ENCODE peak calls at places on chromosomes 16 and 17, in four cellular contexts. B is Karpas-422; J is CD8-positive, alpha-beta memory T cell; C is IMR-90. I is an unnamed sample.

GRCh38 chr16:22844426-22844825 is 30.5 kb downstream of the HS3ST2 start:
- DNase-seq in J (no peak), B (peak; percentile 46), C (no peak), I (no peak)

GRCh38 chr16:30760577-30761426 is 1.1 kb downstream of the CFAP119 start:
- DNase-seq in C (no peak), B (peak; percentile 61), J (no peak), I (no peak)

GRCh38 chr16:29231231-29231630 is 175.3 kb downstream of the NPIPB11 start:
- DNase-seq in C (peak; percentile 28), B (no peak), J (no peak), I (no peak)

GRCh38 chr16:74726056-74726455 is 25.4 kb upstream of the MLKL start:
- DNase-seq in C (no peak), J (no peak), B (no peak), I (no peak)

GRCh38 chr16:85463228-85463611 is 149.9 kb upstream of the GSE1 start:
- DNase-seq in C (no peak), J (no peak), B (no peak), I (no peak)

GRCh38 chr17:43778337-43779144 is at the start of gene DUSP3:
- DNase-seq in C (peak; percentile 91), J (peak; percentile 79), B (peak; percentile 86), I (peak; percentile 73)

GRCh38 chr17:40062347-40063033 is at the start of gene THRA:
- DNase-seq in J (peak; percentile 74), B (peak; percentile 81), C (peak; percentile 23), I (peak; percentile 76)

GRCh38 chr17:52532373-52532772 is 373.9 kb upstream of the CA10 start:
- DNase-seq in C (no peak), J (no peak), B (no peak), I (no peak)

GRCh38 chr16:4353675-4354074 is 2.6 kb upstream of the PAM16 start:
- DNase-seq in C (no peak), J (no peak), B (no peak), I (no peak)

GRCh38 chr17:14061666-14062560 is 7.4 kb upstream of the COX10 start:
- DNase-seq in J (no peak), C (peak; percentile 84), B (no peak), I (no peak)

GRCh38 chr17:1485311-1485747 is 7.2 kb downstream of the MYO1C start:
- DNase-seq in B (peak; percentile 72), C (no peak), J (no peak), I (peak; percentile 27)

GRCh38 chr17:40818733-40819527 is 3.5 kb downstream of the KRT10 start:
- DNase-seq in C (peak; percentile 73), J (peak; percentile 81), B (peak; percentile 93), I (peak; percentile 79)

GRCh38 chr17:76841776-76842405 is 26.3 kb upstream of the MGAT5B start:
- DNase-seq in C (no peak), B (no peak), J (no peak), I (no peak)

GRCh38 chr16:30567991-30568638 is 3.4 kb downstream of the ZNF688 start:
- DNase-seq in C (peak; percentile 74), J (peak; percentile 72), B (no peak), I (no peak)

GRCh38 chr16:21104124-21104860 is 46.4 kb downstream of the DNAH3 start:
- DNase-seq in C (peak; percentile 68), J (no peak), B (no peak), I (no peak)
- H3K9me3 ChIP-seq in C (no peaks in the 10 kb centered on the region), J (no peaks in the 10 kb centered on the region), B (no peaks in the 10 kb centered on the region), I (no peaks in the 10 kb centered on the region)

GRCh38 chr17:26809033-26809432 is 484.9 kb upstream of the WSB1 start:
- DNase-seq in J (no peak), B (no peak), C (peak; percentile 43), I (no peak)

GRCh38 chr17:26807024-26807423 is 486.9 kb upstream of the WSB1 start:
- DNase-seq in J (no peak), B (no peak), C (no peak), I (no peak)
- H3K9me3 ChIP-seq in J (peaks cover 29% of the 10 kb centered on the region), B (peaks cover 66% of the 10 kb centered on the region), C (peaks cover 2% of the 10 kb centered on the region), I (no peaks in the 10 kb centered on the region)

GRCh38 chr16:79571065-79571697 is 29.4 kb downstream of the MAF start:
- DNase-seq in B (peak; percentile 45), J (no peak), C (no peak), I (no peak)
- H3K9me3 ChIP-seq in B (no peaks in the 10 kb centered on the region), J (no peaks in the 10 kb centered on the region), C (peaks cover 7% of the 10 kb centered on the region), I (no peaks in the 10 kb centered on the region)

DNA sequence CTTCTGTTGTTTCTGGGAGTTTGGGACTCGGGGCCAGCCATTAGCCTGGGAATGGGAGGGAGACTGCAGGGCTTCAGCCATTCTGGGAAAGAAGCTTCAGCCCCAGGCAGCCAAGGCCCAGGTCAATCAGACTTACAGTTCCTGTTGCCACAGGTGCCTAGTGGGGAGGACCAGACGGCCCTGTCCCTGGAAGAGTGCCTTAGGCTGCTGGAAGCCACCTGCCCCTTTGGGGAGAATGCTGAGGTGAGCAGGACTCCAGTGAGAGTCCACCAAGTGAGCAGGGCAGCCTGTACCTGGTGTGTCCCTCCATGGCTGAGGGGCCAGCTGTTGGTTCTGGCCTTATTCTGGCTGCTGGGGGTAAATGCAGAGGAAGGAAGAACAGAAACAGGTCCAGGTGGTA is 8.7 kb downstream of the NFE2L1 start:
- DNase-seq in J (no peak), B (no peak), C (no peak), I (no peak)
- H3K9me3 ChIP-seq in J (no peaks in the 10 kb centered on the region), B (no peaks in the 10 kb centered on the region), C (no peaks in the 10 kb centered on the region), I (no peaks in the 10 kb centered on the region)

GRCh38 chr17:27081002-27081638 is 212.8 kb upstream of the WSB1 start:
- DNase-seq in B (no peak), C (no peak), J (no peak), I (no peak)
- H3K9me3 ChIP-seq in B (no peaks in the 10 kb centered on the region), C (peaks cover 9% of the 10 kb centered on the region), J (no peaks in the 10 kb centered on the region), I (no peaks in the 10 kb centered on the region)

DNA sequence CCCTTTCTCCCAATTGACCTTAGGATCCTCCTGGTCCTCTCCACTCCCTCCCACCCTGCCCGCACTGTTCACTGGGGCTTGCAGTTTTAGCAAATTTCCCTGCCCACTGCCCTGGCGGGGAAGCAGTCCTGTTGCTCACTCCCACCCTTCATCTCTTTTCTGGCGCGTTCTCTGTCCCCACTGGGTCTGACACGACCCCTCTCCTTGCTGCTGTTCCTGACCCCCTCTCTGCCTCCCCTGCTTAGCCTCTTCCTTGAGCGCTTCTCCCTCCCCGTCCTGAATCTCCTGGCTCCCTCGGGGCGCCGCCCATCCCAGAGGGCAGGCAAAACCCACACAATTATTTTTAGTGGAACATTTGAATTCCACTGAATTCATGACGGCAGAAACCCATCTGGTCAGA is 1796.4 kb downstream of the TP53TG3F start:
- DNase-seq in B (no peak), C (no peak), J (no peak), I (no peak)
- H3K9me3 ChIP-seq in B (peaks cover 28% of the 10 kb centered on the region), C (peaks cover 18% of the 10 kb centered on the region), J (no peaks in the 10 kb centered on the region), I (no peaks in the 10 kb centered on the region)

GRCh38 chr17:17663160-17664072 is 17.8 kb upstream of the RAI1 start:
- DNase-seq in C (peak; percentile 97), B (peak; percentile 75), J (peak; percentile 75), I (peak; percentile 49)

GRCh38 chr17:17666111-17666714 is 15.0 kb upstream of the RAI1 start:
- DNase-seq in J (no peak), C (peak; percentile 82), B (no peak), I (no peak)

GRCh38 chr17:17664073-17664470 is 17.2 kb upstream of the RAI1 start:
- DNase-seq in J (no peak), C (no peak), B (no peak), I (no peak)

GRCh38 chr17:17667231-17667630 is 14.0 kb upstream of the RAI1 start:
- DNase-seq in J (no peak), B (no peak), C (no peak), I (no peak)

DNA sequence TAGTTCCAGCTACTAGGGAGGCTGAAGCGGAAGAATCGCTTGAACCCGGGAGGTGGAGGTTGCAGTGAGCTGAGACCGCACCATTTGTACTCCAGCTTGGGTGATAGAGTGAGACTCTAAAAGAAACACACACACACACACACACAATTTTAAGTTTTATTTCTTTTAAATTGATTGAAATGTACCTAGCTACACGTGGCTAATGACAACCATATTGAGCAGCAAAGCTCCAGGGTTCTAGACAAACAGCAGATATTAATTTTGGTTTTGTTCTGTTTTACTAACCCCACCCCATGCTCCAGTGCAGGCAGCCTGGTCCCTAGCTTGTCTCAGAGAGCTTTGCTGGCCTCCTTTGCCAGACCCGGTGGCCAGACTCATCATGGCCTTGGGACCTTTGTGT is 16.0 kb upstream of the RAI1 start:
- DNase-seq in B (no peak), C (no peak), J (no peak), I (no peak)
- H3K9me3 ChIP-seq in B (no peaks in the 10 kb centered on the region), C (no peaks in the 10 kb centered on the region), J (no peaks in the 10 kb centered on the region), I (no peaks in the 10 kb centered on the region)

GRCh38 chr16:3317315-3317999 is 12.2 kb downstream of the ZNF75A start:
- DNase-seq in C (peak; percentile 6), B (no peak), J (no peak), I (no peak)
- H3K9me3 ChIP-seq in C (peaks cover 91% of the 10 kb centered on the region), B (peaks cover 40% of the 10 kb centered on the region), J (peaks cover 82% of the 10 kb centered on the region), I (peaks cover 54% of the 10 kb centered on the region)

GRCh38 chr16:519841-520687 is 7.4 kb upstream of the CAPN15 start:
- DNase-seq in J (no peak), C (no peak), B (no peak), I (no peak)
- H3K9me3 ChIP-seq in J (no peaks in the 10 kb centered on the region), C (no peaks in the 10 kb centered on the region), B (no peaks in the 10 kb centered on the region), I (no peaks in the 10 kb centered on the region)

GRCh38 chr17:21817791-21818364 is 125.6 kb downstream of the KCNJ18 start:
- DNase-seq in C (no peak), B (no peak), J (no peak), I (no peak)
- H3K9me3 ChIP-seq in C (peaks cover 28% of the 10 kb centered on the region), B (no peaks in the 10 kb centered on the region), J (no peaks in the 10 kb centered on the region), I (peaks cover 4% of the 10 kb centered on the region)

I was measured in T-helper 17 cell.